ENCODE peak calls at places on chromosomes 4 and X, in four cellular contexts. G is keratinocyte, S is testis, C is adrenal gland. J is an unnamed sample.

GRCh38 chr4:80225628-80226027 is 28.3 kb downstream of the PRDM8 start:
- DNase-seq in S (no peak), C (no peak), G (no peak), J (no peak)

GRCh38 chr4:76640252-76640925 is 205.4 kb downstream of the SHROOM3 start:
- DNase-seq in G (no peak), C (no peak), S (no peak), J (peak)

GRCh38 chr4:107299646-107300045 is 263.5 kb upstream of the DKK2 start:
- DNase-seq in S (no peak), G (no peak), C (no peak), J (no peak)

GRCh38 chrX:106894978-106895452 is 8.1 kb downstream of the RIPPLY1 start:
- DNase-seq in C (peak), G (no peak), S (no peak), J (no peak)

GRCh38 chrX:118418811-118419251 is 72.9 kb downstream of the WDR44 start:
- DNase-seq in G (no peak), C (no peak), S (no peak), J (no peak)

GRCh38 chr4:138644322-138644721 is 371.3 kb upstream of the NOCT start:
- DNase-seq in G (no peak), C (no peak), S (no peak), J (no peak)

GRCh38 chrX:24285082-24285481 is 28.8 kb downstream of the SUPT20HL2 start:
- DNase-seq in C (no peak), S (no peak), G (no peak), J (no peak)

GRCh38 chr4:120331486-120332281 is 265.0 kb upstream of the MAD2L1 start:
- DNase-seq in S (no peak), C (no peak), G (no peak), J (no peak)

GRCh38 chr4:174305961-174306360 is 22.2 kb downstream of the CEP44 start:
- DNase-seq in C (no peak), S (no peak), G (no peak), J (no peak)

GRCh38 chr4:56863441-56864129 is 42.1 kb upstream of the SPINK2 start:
- DNase-seq in S (no peak), C (no peak), G (no peak), J (peak)

GRCh38 chr4:147678796-147679549 is 5.0 kb downstream of the PRMT9 start:
- DNase-seq in S (no peak), C (no peak), G (no peak), J (no peak)

GRCh38 chrX:30278365-30278764 is 30.8 kb downstream of the NR0B1 start:
- DNase-seq in S (no peak), C (peak), G (no peak), J (no peak)

GRCh38 chrX:29687687-29688086 is 527.7 kb upstream of the MAGEB2 start:
- DNase-seq in S (no peak), C (no peak), G (no peak), J (no peak)

GRCh38 chr4:21327976-21328700 is 620.4 kb downstream of the KCNIP4 start:
- DNase-seq in C (no peak), S (no peak), G (no peak), J (no peak)

GRCh38 chrX:123971963-123972362 is 10.5 kb downstream of the STAG2 start:
- DNase-seq in G (no peak), C (no peak), S (no peak), J (no peak)

GRCh38 chrX:15988661-15989603 is 134.3 kb upstream of the AP1S2 start:
- DNase-seq in C (no peak), S (no peak), G (no peak), J (no peak)

GRCh38 chr4:124708517-124709300 is 3.8 kb downstream of the ANKRD50 start:
- DNase-seq in S (no peak), G (no peak), C (no peak), J (no peak)

GRCh38 chr4:78645853-78646757 is 94.5 kb downstream of the ANXA3 start:
- DNase-seq in C (peak), G (peak), S (peak), J (no peak)

GRCh38 chrX:119942831-119943184 is 743 bp downstream of the NKAP start:
- DNase-seq in G (no peak), C (no peak), S (no peak), J (no peak)

GRCh38 chr4:76764251-76764650 is 133.7 kb downstream of the SOWAHB start:
- DNase-seq in C (no peak), S (no peak), G (no peak), J (no peak)

GRCh38 chr4:10161840-10162239 is 45.2 kb upstream of the WDR1 start:
- DNase-seq in G (no peak), C (no peak), S (no peak), J (no peak)

GRCh38 chrX:32281853-32282252 is 929.5 kb downstream of the DMD start:
- DNase-seq in G (no peak), C (no peak), S (no peak), J (no peak)

GRCh38 chr4:10117424-10118354 is 1.1 kb upstream of the WDR1 start:
- DNase-seq in S (peak), G (no peak), C (peak), J (no peak)

GRCh38 chr4:162782778-162783507 is 383.7 kb downstream of the NAF1 start:
- DNase-seq in S (no peak), G (no peak), C (no peak), J (no peak)

GRCh38 chr4:120709986-120710385 is 212.5 kb downstream of the PRDM5 start:
- DNase-seq in G (no peak), S (no peak), C (no peak), J (no peak)

GRCh38 chr4:145001635-145002034 is 96.4 kb downstream of the ANAPC10 start:
- DNase-seq in C (no peak), G (no peak), S (no peak), J (no peak)

GRCh38 chr4:30756553-30756952 is 36.4 kb downstream of the PCDH7 start:
- DNase-seq in S (no peak), G (no peak), C (no peak), J (no peak)
- H3K27ac ChIP-seq in S (no peak), G (peak), C (no peak), J (no peak)

DNA sequence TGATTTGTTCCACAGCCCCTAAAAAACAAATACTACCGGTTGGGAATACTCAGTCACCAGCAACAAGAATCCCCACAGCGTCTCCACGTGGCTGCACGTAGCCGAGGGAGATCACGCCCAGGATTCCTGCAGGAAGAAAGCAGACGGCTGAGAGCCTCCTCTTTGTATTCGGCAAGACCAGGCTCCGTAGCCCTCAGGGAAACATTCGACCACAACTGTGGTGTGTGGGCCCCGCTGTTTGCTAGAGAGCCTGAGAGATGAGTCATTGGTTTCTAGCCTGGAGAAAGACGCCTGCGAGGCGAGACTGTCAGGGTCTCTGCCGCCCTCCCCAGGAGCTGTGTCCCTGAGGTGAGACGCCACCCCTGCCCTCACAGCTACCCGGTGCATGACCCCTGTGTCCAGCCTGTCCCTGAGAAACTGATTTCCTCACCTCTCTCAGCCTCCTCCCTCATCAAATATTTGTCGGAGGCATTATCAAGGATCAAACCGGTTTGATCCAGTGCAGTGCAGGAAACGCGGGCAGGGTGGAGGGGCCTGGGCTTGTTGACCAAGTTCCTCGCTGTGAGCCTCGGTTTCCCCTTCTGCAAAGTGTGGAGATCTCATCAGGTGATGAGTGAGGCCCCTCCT is 4.7 kb upstream of the S100P start:
- DNase-seq in S (no peak), C (peak), G (peak), J (no peak)
- TF ChIP-seq CTCF in S (no peak), C (no peak), G (peak), J (no peak)

DNA sequence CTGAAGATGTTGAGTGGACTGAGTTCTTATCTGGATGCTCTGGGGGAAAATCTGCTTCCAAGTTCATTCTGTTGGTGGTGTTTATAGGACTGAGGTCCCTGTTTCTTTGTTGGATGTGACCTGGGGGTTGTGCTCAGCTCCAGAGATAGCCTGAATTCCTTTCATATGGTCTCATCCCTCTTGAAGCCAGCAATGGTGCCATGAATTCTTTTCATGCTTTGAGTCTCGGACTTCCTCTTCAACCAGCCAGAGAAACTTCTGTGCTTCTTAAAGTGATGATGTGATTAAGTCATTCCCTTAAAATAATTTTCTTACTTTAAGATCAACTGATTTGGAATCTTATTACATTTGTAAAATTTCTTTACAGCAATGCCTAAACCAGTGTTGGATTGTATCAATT is 233.8 kb upstream of the UGT8 start:
- DNase-seq in S (no peak), C (no peak), G (no peak), J (no peak)
- H3K27ac ChIP-seq in S (no peak), C (no peak), G (no peak), J (no peak)

GRCh38 chr4:137070614-137071013 is 461.7 kb downstream of the PCDH18 start:
- DNase-seq in G (no peak), C (no peak), S (no peak), J (no peak)
- TF ChIP-seq CTCF in G (no peak), C (no peak), S (no peak), J (no peak)

GRCh38 chr4:84495448-84496221 is 3.5 kb downstream of the NKX6-1 start:
- DNase-seq in S (no peak), G (no peak), C (no peak), J (no peak)
- H3K27ac ChIP-seq in S (no peak), G (no peak), C (no peak), J (no peak)

GRCh38 chrX:102840871-102841705 is 96.0 kb upstream of the RAB40AL start:
- DNase-seq in C (no peak), G (no peak), S (no peak), J (no peak)
- TF ChIP-seq CTCF in C (no peak), G (peak), S (no peak), J (no peak)

GRCh38 chr4:105887508-105887907 is 7.8 kb upstream of the NPNT start:
- DNase-seq in S (no peak), G (no peak), C (no peak), J (no peak)
- H3K27ac ChIP-seq in S (no peak), G (no peak), C (no peak), J (no peak)